ENCODE peak calls at places on chromosome 17, in four cellular contexts. O, V, J and Q are unnamed samples.

GRCh38 chr17:40058151-40058784 is 4.1 kb upstream of the MED24 start:
- DNase-seq in O (no peak), V (no peak), J (peak), Q (no peak)

GRCh38 chr17:65690626-65691310 is 129.3 kb upstream of the AXIN2 start:
- DNase-seq in O (no peak), V (peak), J (peak), Q (no peak)

GRCh38 chr17:2982854-2983636 is 80.4 kb downstream of the OR1D5 start:
- DNase-seq in O (peak), V (no peak), J (no peak), Q (no peak)

GRCh38 chr17:81453049-81453448 is 57.8 kb downstream of the BAHCC1 start:
- DNase-seq in O (no peak), V (no peak), J (no peak), Q (no peak)

GRCh38 chr17:50214986-50215730 is 13.7 kb upstream of the COL1A1 start:
- DNase-seq in O (no peak), V (no peak), J (no peak), Q (no peak)

GRCh38 chr17:72177738-72178137 is 56.9 kb downstream of the SOX9 start:
- DNase-seq in O (no peak), V (no peak), J (no peak), Q (no peak)

GRCh38 chr17:53724726-53725125 is 98.0 kb upstream of the KIF2B start:
- DNase-seq in O (no peak), V (no peak), J (no peak), Q (no peak)

GRCh38 chr17:74522381-74523090 is 8.7 kb downstream of the CD300LB start:
- DNase-seq in O (no peak), V (no peak), J (no peak), Q (no peak)

GRCh38 chr17:55561973-55562495 is 50.8 kb upstream of the SMIM36 start:
- DNase-seq in O (no peak), V (no peak), J (no peak), Q (no peak)

GRCh38 chr17:55549140-55549539 is 37.9 kb upstream of the SMIM36 start:
- DNase-seq in O (no peak), V (peak), J (peak), Q (no peak)

GRCh38 chr17:57685499-57686132 is 59.5 kb downstream of the CCDC182 start:
- DNase-seq in O (no peak), V (no peak), J (peak), Q (no peak)

GRCh38 chr17:40607641-40608040 is 40.0 kb downstream of the SMARCE1 start:
- DNase-seq in O (no peak), V (no peak), J (no peak), Q (no peak)

GRCh38 chr17:41464682-41465081 is 2.5 kb downstream of the KRT32 start:
- DNase-seq in O (peak), V (no peak), J (no peak), Q (peak)

GRCh38 chr17:12927541-12928425 is 90.0 kb downstream of the ELAC2 start:
- DNase-seq in O (peak), V (no peak), J (no peak), Q (no peak)

GRCh38 chr17:71458322-71458721 is 662.5 kb upstream of the SOX9 start:
- DNase-seq in O (no peak), V (no peak), J (no peak), Q (no peak)

GRCh38 chr17:44360826-44361225 is 2.8 kb downstream of the FAM171A2 start:
- DNase-seq in O (no peak), V (no peak), J (no peak), Q (no peak)

GRCh38 chr17:2237521-2237921 is 66.1 kb downstream of the SMG6 start:
- DNase-seq in O (peak), V (no peak), J (no peak), Q (no peak)

GRCh38 chr17:70675070-70675590 is 505.8 kb downstream of the KCNJ2 start:
- DNase-seq in O (no peak), V (no peak), J (no peak), Q (no peak)

GRCh38 chr17:48543854-48544355 is 1.0 kb downstream of the HOXB2 start:
- DNase-seq in O (no peak), V (no peak), J (no peak), Q (no peak)

GRCh38 chr17:37558299-37558698 is 50.9 kb downstream of the SYNRG start:
- DNase-seq in O (no peak), V (no peak), J (no peak), Q (no peak)

GRCh38 chr17:7177210-7177953 is 1.8 kb downstream of the ASGR1 start:
- DNase-seq in O (peak), V (peak), J (peak), Q (no peak)

GRCh38 chr17:77429985-77430752 is 289.4 kb downstream of the SEC14L1 start:
- DNase-seq in O (peak), V (peak), J (peak), Q (no peak)
- TF ChIP-seq CTCF in O (peak), V (peak), J (peak), Q (peak)

GRCh38 chr17:75975757-75976174 is 3.2 kb downstream of the ACOX1 start:
- DNase-seq in O (no peak), V (no peak), J (no peak), Q (no peak)
- H3K4me3 ChIP-seq in O (no peak), V (peak), J (peak), Q (no peak)

GRCh38 chr17:16900288-16900882 is 71.5 kb downstream of the TNFRSF13B start:
- DNase-seq in O (no peak), V (no peak), J (no peak), Q (no peak)
- TF ChIP-seq CTCF in O (no peak), V (no peak), J (no peak), Q (no peak)

DNA sequence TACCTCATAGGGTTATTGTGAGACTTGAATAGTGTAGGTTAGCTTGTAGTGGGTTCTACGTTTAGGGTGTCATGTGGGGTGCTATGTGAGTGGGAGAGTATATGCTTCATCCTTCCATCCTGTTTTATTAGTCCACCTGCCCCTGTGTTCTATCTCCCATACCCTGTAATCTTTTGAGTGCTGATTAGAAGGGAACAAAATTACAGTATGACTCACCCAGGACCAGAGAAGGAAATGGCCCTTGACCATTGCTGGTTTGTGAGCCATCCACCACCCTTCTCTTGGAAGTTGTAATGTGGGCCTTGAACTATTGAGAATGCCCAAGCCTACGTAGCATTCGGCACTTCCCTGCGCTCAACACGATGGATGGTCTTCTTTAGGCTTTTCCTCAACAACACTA is 17.1 kb downstream of the SAP30BP start:
- DNase-seq in O (no peak), V (no peak), J (no peak), Q (no peak)
- H3K4me3 ChIP-seq in O (no peak), V (no peak), J (no peak), Q (no peak)

GRCh38 chr17:31517524-31517923 is 126.0 kb downstream of the RAB11FIP4 start:
- DNase-seq in O (no peak), V (peak), J (peak), Q (no peak)
- TF ChIP-seq CTCF in O (no peak), V (peak), J (peak), Q (peak)

DNA sequence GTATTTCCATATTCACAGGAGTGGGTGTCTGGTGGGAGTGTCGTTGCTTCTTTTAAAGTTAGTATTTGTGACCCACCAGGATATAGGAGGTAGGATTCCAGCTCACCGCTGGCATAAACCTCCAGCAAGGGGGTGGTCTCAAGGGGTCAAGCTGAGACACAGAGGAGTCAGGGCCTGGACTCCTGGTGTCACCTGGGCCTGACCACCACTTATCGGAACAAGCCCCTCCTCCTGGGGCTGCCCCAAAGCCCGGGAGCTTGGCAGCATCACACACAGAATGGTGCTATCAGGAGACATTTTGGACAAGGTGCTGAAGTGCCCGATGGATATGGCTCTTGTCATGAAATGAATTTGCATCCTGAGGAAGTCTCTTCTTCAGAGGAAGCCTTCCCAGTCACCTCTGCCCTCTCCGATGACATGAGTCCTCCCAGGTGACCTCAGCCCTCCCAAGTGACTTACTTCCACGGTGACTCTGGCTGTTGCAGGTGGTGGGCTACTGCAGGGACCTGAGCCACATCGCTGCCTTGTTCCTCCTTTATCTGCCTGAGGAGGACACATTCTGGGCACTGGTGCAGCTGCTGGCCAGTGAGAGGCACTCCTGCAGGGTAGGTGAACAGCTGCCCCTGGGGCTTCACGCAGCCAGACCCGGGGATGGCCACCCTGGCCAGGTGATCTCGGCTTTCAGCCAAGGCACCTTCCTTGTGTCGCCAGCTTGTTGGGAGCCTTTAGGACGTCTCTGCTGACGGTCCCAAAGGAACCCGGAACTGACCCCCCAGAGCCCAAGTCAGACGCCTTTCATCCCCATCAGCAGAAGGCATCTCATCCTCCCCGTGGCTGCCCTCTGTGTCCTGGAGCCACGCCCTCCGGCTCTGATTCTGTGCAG is 81.3 kb downstream of the GOSR1 start:
- DNase-seq in O (no peak), V (no peak), J (peak), Q (no peak)
- H3K4me3 ChIP-seq in O (no peak), V (no peak), J (no peak), Q (no peak)